ENCODE peak calls at places on chromosomes 11 and 22, in nine cellular contexts. J, I, O, T, Q, A, C, G and N are unnamed samples.

GRCh38 chr22:30523646-30524489 is 18.4 kb upstream of the SEC14L4 start:
- DNase-seq in J (no peak), I (no peak), O (no peak), T (no peak), Q (no peak), A (no peak), C (no peak), G (no peak), N (no peak)

GRCh38 chr11:76824980-76825725 is 35.6 kb upstream of the ACER3 start:
- DNase-seq in J (no peak), I (no peak), O (no peak), T (peak), Q (peak), A (no peak), C (peak), G (no peak), N (peak)

GRCh38 chr22:44493206-44493605 is 4.8 kb downstream of the RTL6 start:
- DNase-seq in J (no peak), I (no peak), O (no peak), T (no peak), Q (no peak), A (no peak), C (no peak), G (no peak), N (no peak)

GRCh38 chr22:20990184-20991180 is 8.4 kb downstream of the LZTR1 start:
- DNase-seq in J (no peak), I (no peak), O (no peak), T (no peak), Q (no peak), A (no peak), C (no peak), G (no peak), N (no peak)

GRCh38 chr22:27876684-27877083 is 42.4 kb downstream of the PITPNB start:
- DNase-seq in J (peak), I (no peak), O (no peak), T (no peak), Q (no peak), A (no peak), C (no peak), G (no peak), N (no peak)

GRCh38 chr22:28951969-28952521 is 68.7 kb downstream of the ZNRF3 start:
- DNase-seq in J (no peak), I (no peak), O (no peak), T (no peak), Q (no peak), A (no peak), C (no peak), G (no peak), N (no peak)

GRCh38 chr11:69943066-69943465 is 123.8 kb upstream of the FGF3 start:
- DNase-seq in J (no peak), I (peak), O (no peak), T (no peak), Q (no peak), A (no peak), C (no peak), G (no peak), N (no peak)

GRCh38 chr11:77776455-77776854 is 44.1 kb downstream of the RSF1 start:
- DNase-seq in J (no peak), I (no peak), O (no peak), T (no peak), Q (no peak), A (no peak), C (peak), G (no peak), N (no peak)

GRCh38 chr11:35524780-35525179 is 636 bp downstream of the PAMR1 start:
- DNase-seq in J (no peak), I (no peak), O (no peak), T (no peak), Q (no peak), A (no peak), C (peak), G (no peak), N (no peak)

GRCh38 chr11:58688779-58689503 is 42.8 kb downstream of the GLYAT start:
- DNase-seq in J (no peak), I (no peak), O (no peak), T (peak), Q (no peak), A (no peak), C (peak), G (no peak), N (peak)

GRCh38 chr22:26953380-26953807 is 296.0 kb downstream of the MIAT start:
- DNase-seq in J (no peak), I (no peak), O (no peak), T (no peak), Q (no peak), A (no peak), C (no peak), G (no peak), N (no peak)